ENCODE peak calls at places on chromosome 18, in six cellular contexts. One of them, this sample, is unnamed.

GRCh38 chr18:32958746-32959145 is 185.9 kb upstream of the KLHL14 start:
- DNase-seq in HCT116: no peak
- DNase-seq in GM23248: no peak
- DNase-seq in PC-9: no peak
- DNase-seq in HepG2: no peak
- DNase-seq in endothelial cell of umbilical vein: no peak
- DNase-seq in this sample: no peak

GRCh38 chr18:67318651-67319050 is 197.9 kb downstream of the DSEL start:
- DNase-seq in HCT116: no peak
- DNase-seq in GM23248: peak; percentile 63
- DNase-seq in PC-9: no peak
- DNase-seq in HepG2: no peak
- DNase-seq in endothelial cell of umbilical vein: no peak
- DNase-seq in this sample: no peak

GRCh38 chr18:6482198-6482977 is 67.7 kb upstream of the L3MBTL4 start:
- DNase-seq in HCT116: no peak
- DNase-seq in GM23248: peak; percentile 85
- DNase-seq in PC-9: peak; percentile 5
- DNase-seq in HepG2: peak; percentile 38
- DNase-seq in endothelial cell of umbilical vein: no peak
- DNase-seq in this sample: no peak

GRCh38 chr18:76897257-76897656 is 74.9 kb downstream of the ZNF236 start:
- DNase-seq in HCT116: no peak
- DNase-seq in GM23248: no peak
- DNase-seq in PC-9: no peak
- DNase-seq in HepG2: no peak
- DNase-seq in endothelial cell of umbilical vein: no peak
- DNase-seq in this sample: no peak

GRCh38 chr18:35982404-35983114 is 10.1 kb downstream of the RMP24 start:
- DNase-seq in HCT116: no peak
- DNase-seq in GM23248: peak; percentile 58
- DNase-seq in PC-9: no peak
- DNase-seq in HepG2: no peak
- DNase-seq in endothelial cell of umbilical vein: no peak
- DNase-seq in this sample: no peak

GRCh38 chr18:8635087-8635486 is 25.9 kb downstream of the RAB12 start:
- DNase-seq in HCT116: no peak
- DNase-seq in GM23248: peak; percentile 42
- DNase-seq in PC-9: no peak
- DNase-seq in HepG2: no peak
- DNase-seq in endothelial cell of umbilical vein: peak; percentile 81
- DNase-seq in this sample: no peak

GRCh38 chr18:12121175-12122095 is 27.8 kb downstream of the ANKRD62 start:
- DNase-seq in HCT116: peak; percentile 7
- DNase-seq in GM23248: peak; percentile 30
- DNase-seq in PC-9: no peak
- DNase-seq in HepG2: peak; percentile 16
- DNase-seq in endothelial cell of umbilical vein: peak; percentile 23
- DNase-seq in this sample: no peak

GRCh38 chr18:74252032-74252380 is 39.8 kb downstream of the CYB5A start:
- DNase-seq in HCT116: no peak
- DNase-seq in GM23248: peak; percentile 68
- DNase-seq in PC-9: no peak
- DNase-seq in HepG2: no peak
- DNase-seq in endothelial cell of umbilical vein: no peak
- DNase-seq in this sample: no peak

GRCh38 chr18:21762181-21762772 is 21.7 kb downstream of the MIB1 start:
- DNase-seq in HCT116: no peak
- DNase-seq in GM23248: no peak
- DNase-seq in PC-9: no peak
- DNase-seq in HepG2: no peak
- DNase-seq in endothelial cell of umbilical vein: no peak
- DNase-seq in this sample: no peak

GRCh38 chr18:58135806-58136331 is 91.8 kb downstream of the NEDD4L start:
- DNase-seq in HCT116: peak; percentile 67
- DNase-seq in GM23248: peak; percentile 71
- DNase-seq in PC-9: peak; percentile 41
- DNase-seq in HepG2: peak; percentile 31
- DNase-seq in endothelial cell of umbilical vein: peak; percentile 69
- DNase-seq in this sample: peak; percentile 45

GRCh38 chr18:35513181-35513932 is 15.6 kb upstream of the INO80C start:
- DNase-seq in HCT116: peak; percentile 54
- DNase-seq in GM23248: peak; percentile 95
- DNase-seq in PC-9: peak; percentile 86
- DNase-seq in HepG2: no peak
- DNase-seq in endothelial cell of umbilical vein: no peak
- DNase-seq in this sample: no peak

GRCh38 chr18:29271496-29271895 is 1094.6 kb upstream of the CDH2 start:
- DNase-seq in HCT116: no peak
- DNase-seq in GM23248: no peak
- DNase-seq in PC-9: no peak
- DNase-seq in HepG2: no peak
- DNase-seq in endothelial cell of umbilical vein: no peak
- DNase-seq in this sample: no peak

GRCh38 chr18:59695551-59695950 is 1.7 kb downstream of the CCBE1 start:
- DNase-seq in HCT116: no peak
- DNase-seq in GM23248: no peak
- DNase-seq in PC-9: no peak
- DNase-seq in HepG2: no peak
- DNase-seq in endothelial cell of umbilical vein: no peak
- DNase-seq in this sample: no peak

GRCh38 chr18:27202771-27203170 is 17.7 kb upstream of the CHST9 start:
- DNase-seq in HCT116: no peak
- DNase-seq in GM23248: no peak
- DNase-seq in PC-9: no peak
- DNase-seq in HepG2: no peak
- DNase-seq in endothelial cell of umbilical vein: no peak
- DNase-seq in this sample: no peak

DNA sequence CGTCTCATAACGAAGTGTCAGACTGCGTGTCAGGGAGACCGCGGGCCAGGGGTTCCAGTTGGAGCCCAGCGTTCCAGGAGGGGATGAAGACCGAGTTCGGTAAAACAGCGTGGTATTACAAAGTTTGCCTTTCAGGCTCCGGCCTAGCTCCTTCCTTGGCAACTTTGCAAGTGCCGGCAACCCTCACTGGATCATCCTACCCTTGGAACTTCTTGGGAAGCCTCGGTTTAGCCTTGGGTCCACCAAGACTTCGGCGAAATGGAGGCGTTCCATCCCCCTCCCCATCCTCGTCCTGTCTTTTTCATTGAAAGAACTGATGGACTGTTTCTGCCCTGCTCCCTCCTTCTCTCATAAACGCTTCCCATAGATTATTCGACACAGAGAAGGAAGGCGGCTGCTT is 10.4 kb upstream of the SKOR2 start:
- DNase-seq in HCT116: no peak
- DNase-seq in GM23248: no peak
- DNase-seq in PC-9: no peak
- DNase-seq in HepG2: no peak
- DNase-seq in endothelial cell of umbilical vein: no peak
- DNase-seq in this sample: no peak
- TF ChIP-seq EZH2 in HCT116: no peak
- TF ChIP-seq EZH2 in GM23248: peak; percentile 24
- TF ChIP-seq EZH2 in PC-9: no peak
- TF ChIP-seq EZH2 in HepG2: no peak
- TF ChIP-seq EZH2 in endothelial cell of umbilical vein: no peak
- TF ChIP-seq EZH2 in this sample: peak; percentile 56

DNA sequence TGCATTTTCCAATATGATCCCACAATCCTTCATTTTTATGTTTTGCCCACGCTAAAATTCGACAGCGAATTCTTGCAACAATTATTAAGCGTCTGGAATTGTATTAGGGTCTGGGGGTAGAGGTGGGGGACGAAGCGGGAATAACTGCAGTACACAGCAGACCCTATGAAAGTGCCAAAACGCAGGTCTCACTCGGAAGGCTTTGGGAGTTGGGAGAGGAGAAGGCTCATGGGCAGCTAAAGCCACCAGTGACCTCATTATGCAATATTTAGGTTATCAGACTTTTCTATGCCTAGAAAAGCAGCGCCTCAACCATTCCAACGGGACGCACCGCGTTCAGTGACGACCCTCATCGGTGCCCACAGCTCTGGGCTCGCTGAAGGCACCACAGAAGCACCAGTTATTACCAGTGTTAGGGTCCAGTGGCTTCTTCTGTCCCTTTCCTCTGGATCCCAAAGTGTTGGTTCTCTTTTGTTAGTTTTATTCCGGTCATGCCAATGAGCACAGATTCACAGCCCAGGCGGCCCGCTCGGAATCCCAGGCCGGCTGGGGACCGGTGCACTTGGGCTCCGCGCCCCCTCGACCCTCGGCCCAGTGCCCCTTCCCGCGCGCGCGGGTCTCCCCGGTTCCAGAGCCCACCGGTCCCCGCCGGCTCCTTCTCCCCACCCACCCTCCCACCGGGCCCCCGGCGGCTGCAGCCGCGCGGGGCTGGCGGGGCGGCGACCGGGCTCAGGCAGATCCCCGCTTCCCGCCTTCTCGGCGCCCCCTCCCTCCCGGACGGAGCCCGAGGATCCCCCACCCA is 738 bp upstream of the MAPK4 start:
- DNase-seq in HCT116: no peak
- DNase-seq in GM23248: no peak
- DNase-seq in PC-9: no peak
- DNase-seq in HepG2: no peak
- DNase-seq in endothelial cell of umbilical vein: no peak
- DNase-seq in this sample: no peak
- H3K27me3 ChIP-seq in HCT116: peaks cover 25% of the 10 kb centered on the region
- H3K27me3 ChIP-seq in GM23248: peaks cover 44% of the 10 kb centered on the region
- H3K27me3 ChIP-seq in PC-9: no peaks in the 10 kb centered on the region
- H3K27me3 ChIP-seq in HepG2: peaks cover 6% of the 10 kb centered on the region
- H3K27me3 ChIP-seq in endothelial cell of umbilical vein: peaks cover 33% of the 10 kb centered on the region
- H3K27me3 ChIP-seq in this sample: peaks cover 58% of the 10 kb centered on the region

GRCh38 chr18:31684279-31685096 is at the start of gene B4GALT6:
- DNase-seq in HCT116: no peak
- DNase-seq in GM23248: peak; percentile 41
- DNase-seq in PC-9: peak; percentile 23
- DNase-seq in HepG2: no peak
- DNase-seq in endothelial cell of umbilical vein: peak; percentile 57
- DNase-seq in this sample: no peak
- TF ChIP-seq EZH2 in HCT116: no peak
- TF ChIP-seq EZH2 in GM23248: no peak
- TF ChIP-seq EZH2 in PC-9: no peak
- TF ChIP-seq EZH2 in HepG2: no peak
- TF ChIP-seq EZH2 in endothelial cell of umbilical vein: no peak
- TF ChIP-seq EZH2 in this sample: no peak

GRCh38 chr18:37529863-37530262 is 35.7 kb downstream of the CELF4 start:
- DNase-seq in HCT116: no peak
- DNase-seq in GM23248: no peak
- DNase-seq in PC-9: no peak
- DNase-seq in HepG2: no peak
- DNase-seq in endothelial cell of umbilical vein: no peak
- DNase-seq in this sample: no peak

GRCh38 chr18:37524546-37525301 is 40.9 kb downstream of the CELF4 start:
- DNase-seq in HCT116: no peak
- DNase-seq in GM23248: no peak
- DNase-seq in PC-9: no peak
- DNase-seq in HepG2: no peak
- DNase-seq in endothelial cell of umbilical vein: no peak
- DNase-seq in this sample: no peak

GRCh38 chr18:37525302-37525585 is 40.4 kb downstream of the CELF4 start:
- DNase-seq in HCT116: no peak
- DNase-seq in GM23248: no peak
- DNase-seq in PC-9: no peak
- DNase-seq in HepG2: no peak
- DNase-seq in endothelial cell of umbilical vein: no peak
- DNase-seq in this sample: no peak

GRCh38 chr18:37532917-37533316 is 32.7 kb downstream of the CELF4 start:
- DNase-seq in HCT116: no peak
- DNase-seq in GM23248: no peak
- DNase-seq in PC-9: no peak
- DNase-seq in HepG2: no peak
- DNase-seq in endothelial cell of umbilical vein: no peak
- DNase-seq in this sample: no peak

DNA sequence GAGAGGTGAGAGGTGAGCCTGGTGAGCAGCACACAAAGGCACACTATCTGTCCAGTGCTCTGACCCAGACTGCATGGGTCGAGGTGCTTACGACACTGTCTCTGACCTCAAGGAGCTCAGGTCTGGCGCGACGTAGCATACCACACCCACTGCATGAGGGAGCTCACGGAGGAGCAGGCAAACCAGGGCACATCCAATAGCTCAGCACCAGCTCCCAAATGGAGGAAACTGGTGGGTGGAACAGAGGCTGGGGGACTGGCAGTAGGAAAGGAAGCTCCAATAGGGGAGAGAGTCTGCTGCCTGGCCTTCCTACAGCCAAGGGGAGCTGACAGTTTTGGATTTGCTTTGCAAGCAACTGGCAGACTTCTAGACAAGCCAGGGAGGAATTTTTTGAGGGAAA is 36.3 kb downstream of the CELF4 start:
- DNase-seq in HCT116: no peak
- DNase-seq in GM23248: no peak
- DNase-seq in PC-9: no peak
- DNase-seq in HepG2: no peak
- DNase-seq in endothelial cell of umbilical vein: no peak
- DNase-seq in this sample: no peak
- H3K27me3 ChIP-seq in HCT116: peaks cover 53% of the 10 kb centered on the region
- H3K27me3 ChIP-seq in GM23248: peaks cover 34% of the 10 kb centered on the region
- H3K27me3 ChIP-seq in PC-9: peaks cover 54% of the 10 kb centered on the region
- H3K27me3 ChIP-seq in HepG2: peaks cover 4% of the 10 kb centered on the region
- H3K27me3 ChIP-seq in endothelial cell of umbilical vein: peaks cover 11% of the 10 kb centered on the region
- H3K27me3 ChIP-seq in this sample: peaks cover 49% of the 10 kb centered on the region

GRCh38 chr18:500556-501405 is at the start of gene COLEC12:
- DNase-seq in HCT116: no peak
- DNase-seq in GM23248: peak; percentile 61
- DNase-seq in PC-9: no peak
- DNase-seq in HepG2: no peak
- DNase-seq in endothelial cell of umbilical vein: no peak
- DNase-seq in this sample: no peak
- TF ChIP-seq EZH2 in HCT116: no peak
- TF ChIP-seq EZH2 in GM23248: no peak
- TF ChIP-seq EZH2 in PC-9: no peak
- TF ChIP-seq EZH2 in HepG2: peak; percentile 20
- TF ChIP-seq EZH2 in endothelial cell of umbilical vein: no peak
- TF ChIP-seq EZH2 in this sample: no peak

DNA sequence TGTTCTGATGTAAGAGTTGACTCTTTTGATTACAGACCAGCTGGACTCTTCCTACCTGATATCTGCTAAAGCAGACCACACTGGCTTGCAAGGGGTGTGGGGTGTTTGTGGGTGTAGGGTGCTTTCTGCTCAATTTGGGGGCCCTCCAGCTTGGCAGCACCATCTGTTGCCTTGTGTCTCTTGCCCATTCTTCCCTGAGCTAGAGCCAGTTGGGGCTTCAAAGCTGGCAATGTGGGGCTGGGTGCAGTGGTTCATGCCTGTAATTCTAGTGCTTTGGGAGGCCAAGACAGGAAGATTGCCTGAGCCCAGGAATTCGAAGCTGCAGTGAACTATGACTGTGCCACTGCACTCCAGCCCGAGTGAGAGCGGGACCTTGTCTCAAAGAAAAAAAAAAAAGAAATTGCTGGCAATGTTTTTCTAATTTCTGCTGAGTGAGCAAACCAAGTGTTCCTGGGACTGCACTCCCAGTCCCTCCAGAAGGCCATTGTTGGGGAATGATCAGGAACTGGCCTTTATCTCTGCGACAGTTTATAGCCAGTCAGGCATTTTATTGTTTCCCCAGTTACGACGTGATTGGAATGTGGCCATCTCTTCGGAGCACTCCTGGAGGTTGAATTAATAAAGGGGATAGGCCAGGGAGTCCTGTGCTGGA is 57.0 kb downstream of the LIPG start:
- DNase-seq in HCT116: no peak
- DNase-seq in GM23248: no peak
- DNase-seq in PC-9: no peak
- DNase-seq in HepG2: no peak
- DNase-seq in endothelial cell of umbilical vein: peak; percentile 55
- DNase-seq in this sample: no peak
- H3K27me3 ChIP-seq in HCT116: peaks cover 7% of the 10 kb centered on the region
- H3K27me3 ChIP-seq in GM23248: peaks cover 17% of the 10 kb centered on the region
- H3K27me3 ChIP-seq in PC-9: no peaks in the 10 kb centered on the region
- H3K27me3 ChIP-seq in HepG2: no peaks in the 10 kb centered on the region
- H3K27me3 ChIP-seq in endothelial cell of umbilical vein: peaks cover 2% of the 10 kb centered on the region
- H3K27me3 ChIP-seq in this sample: no peaks in the 10 kb centered on the region

GRCh38 chr18:63319383-63320040 is at the start of gene BCL2:
- DNase-seq in HCT116: no peak
- DNase-seq in GM23248: peak; percentile 67
- DNase-seq in PC-9: peak; percentile 16
- DNase-seq in HepG2: no peak
- DNase-seq in endothelial cell of umbilical vein: peak; percentile 41
- DNase-seq in this sample: no peak
- TF ChIP-seq EZH2 in HCT116: no peak
- TF ChIP-seq EZH2 in GM23248: no peak
- TF ChIP-seq EZH2 in PC-9: no peak
- TF ChIP-seq EZH2 in HepG2: no peak
- TF ChIP-seq EZH2 in endothelial cell of umbilical vein: no peak
- TF ChIP-seq EZH2 in this sample: peak; percentile 38

This sample was measured in keratinocyte.